ENCODE peak calls at places on chromosomes 7 and 10, in five cellular contexts. One of them, this sample, is unnamed.

GRCh38 chr7:150737265-150738055 is at the start of gene GIMAP5:
- DNase-seq in posterior vena cava: no peak
- DNase-seq in left ventricle myocardium superior: peak
- DNase-seq in KG1: no peak
- DNase-seq in memory B cell: no peak
- DNase-seq in this sample: no peak

GRCh38 chr10:101777857-101778145 is 1.9 kb upstream of the FGF8 start:
- DNase-seq in left ventricle myocardium superior: no peak
- DNase-seq in posterior vena cava: peak
- DNase-seq in KG1: no peak
- DNase-seq in memory B cell: no peak
- DNase-seq in this sample: no peak

GRCh38 chr10:75011221-75011620 is 100.2 kb upstream of the SAMD8 start:
- DNase-seq in posterior vena cava: no peak
- DNase-seq in memory B cell: no peak
- DNase-seq in KG1: no peak
- DNase-seq in left ventricle myocardium superior: no peak
- DNase-seq in this sample: no peak

GRCh38 chr10:118783776-118784542 is 29.2 kb upstream of the CACUL1 start:
- DNase-seq in memory B cell: no peak
- DNase-seq in left ventricle myocardium superior: no peak
- DNase-seq in KG1: no peak
- DNase-seq in posterior vena cava: no peak
- DNase-seq in this sample: no peak

GRCh38 chr7:132622081-132622480 is 45.8 kb upstream of the PLXNA4 start:
- DNase-seq in memory B cell: no peak
- DNase-seq in KG1: no peak
- DNase-seq in left ventricle myocardium superior: no peak
- DNase-seq in posterior vena cava: no peak
- DNase-seq in this sample: no peak

GRCh38 chr7:71972513-71972912 is 439.6 kb downstream of the CALN1 start:
- DNase-seq in KG1: no peak
- DNase-seq in memory B cell: no peak
- DNase-seq in left ventricle myocardium superior: no peak
- DNase-seq in posterior vena cava: no peak
- DNase-seq in this sample: no peak

GRCh38 chr10:102535481-102536147 is 31.8 kb downstream of the SUFU start:
- DNase-seq in left ventricle myocardium superior: no peak
- DNase-seq in KG1: no peak
- DNase-seq in posterior vena cava: peak
- DNase-seq in memory B cell: no peak
- DNase-seq in this sample: no peak

GRCh38 chr7:102837802-102838201 is 75.0 kb upstream of the LRRC17 start:
- DNase-seq in posterior vena cava: no peak
- DNase-seq in memory B cell: no peak
- DNase-seq in left ventricle myocardium superior: no peak
- DNase-seq in KG1: no peak
- DNase-seq in this sample: peak

GRCh38 chr10:110793128-110793812 is 78.5 kb upstream of the PDCD4 start:
- DNase-seq in memory B cell: no peak
- DNase-seq in KG1: no peak
- DNase-seq in left ventricle myocardium superior: no peak
- DNase-seq in posterior vena cava: no peak
- DNase-seq in this sample: no peak

GRCh38 chr7:136056827-136057226 is 79.7 kb upstream of the MTPN start:
- DNase-seq in left ventricle myocardium superior: no peak
- DNase-seq in KG1: no peak
- DNase-seq in posterior vena cava: no peak
- DNase-seq in memory B cell: no peak
- DNase-seq in this sample: peak

GRCh38 chr10:86188326-86188725 is 178.3 kb downstream of the GRID1 start:
- DNase-seq in memory B cell: no peak
- DNase-seq in posterior vena cava: peak
- DNase-seq in KG1: no peak
- DNase-seq in left ventricle myocardium superior: no peak
- DNase-seq in this sample: no peak

GRCh38 chr7:102874166-102874829 is 38.5 kb upstream of the LRRC17 start:
- DNase-seq in KG1: no peak
- DNase-seq in left ventricle myocardium superior: no peak
- DNase-seq in posterior vena cava: no peak
- DNase-seq in memory B cell: no peak
- DNase-seq in this sample: no peak

GRCh38 chr7:127699853-127700252 is 47.9 kb downstream of the SND1 start:
- DNase-seq in posterior vena cava: no peak
- DNase-seq in KG1: no peak
- DNase-seq in left ventricle myocardium superior: no peak
- DNase-seq in memory B cell: no peak
- DNase-seq in this sample: no peak

GRCh38 chr10:12579954-12580858 is 230.9 kb downstream of the CAMK1D start:
- DNase-seq in left ventricle myocardium superior: no peak
- DNase-seq in memory B cell: no peak
- DNase-seq in KG1: no peak
- DNase-seq in posterior vena cava: no peak
- DNase-seq in this sample: no peak

GRCh38 chr7:100087055-100087750 is 1.6 kb upstream of the COPS6 start:
- DNase-seq in KG1: no peak
- DNase-seq in left ventricle myocardium superior: no peak
- DNase-seq in posterior vena cava: no peak
- DNase-seq in memory B cell: no peak
- DNase-seq in this sample: no peak

GRCh38 chr10:110016037-110016436 is 8.3 kb downstream of the ADD3 start:
- DNase-seq in memory B cell: no peak
- DNase-seq in left ventricle myocardium superior: no peak
- DNase-seq in posterior vena cava: no peak
- DNase-seq in KG1: no peak
- DNase-seq in this sample: no peak

GRCh38 chr10:33721509-33721908 is 387.0 kb upstream of the NRP1 start:
- DNase-seq in KG1: no peak
- DNase-seq in left ventricle myocardium superior: peak
- DNase-seq in memory B cell: no peak
- DNase-seq in posterior vena cava: no peak
- DNase-seq in this sample: no peak

GRCh38 chr10:13891542-13892431 is 305.0 kb downstream of the PRPF18 start:
- DNase-seq in memory B cell: no peak
- DNase-seq in KG1: no peak
- DNase-seq in posterior vena cava: no peak
- DNase-seq in left ventricle myocardium superior: peak
- DNase-seq in this sample: no peak